ENCODE peak calls at places on chromosomes 13 and 19, in six cellular contexts. One of them, this sample, is unnamed.

GRCh38 chr19:3415695-3416094 is 49.3 kb downstream of the NFIC start:
- ATAC-seq in upper lobe of left lung: no peak
- ATAC-seq in GM12878: no peak
- ATAC-seq in K562: no peak
- ATAC-seq in A549: no peak
- ATAC-seq in HepG2: no peak
- ATAC-seq in this sample: no peak

GRCh38 chr13:46739447-46740125 is 57.4 kb downstream of the ESD start:
- ATAC-seq in GM12878: no peak
- ATAC-seq in upper lobe of left lung: no peak
- ATAC-seq in A549: no peak
- ATAC-seq in K562: no peak
- ATAC-seq in HepG2: no peak
- ATAC-seq in this sample: no peak

GRCh38 chr13:101698400-101698799 is 245.9 kb downstream of the ITGBL1 start:
- ATAC-seq in K562: no peak
- ATAC-seq in upper lobe of left lung: no peak
- ATAC-seq in GM12878: no peak
- ATAC-seq in HepG2: no peak
- ATAC-seq in A549: no peak
- ATAC-seq in this sample: no peak

GRCh38 chr19:11105014-11105636 is 15.9 kb downstream of the LDLR start:
- ATAC-seq in upper lobe of left lung: peak
- ATAC-seq in HepG2: peak
- ATAC-seq in K562: peak
- ATAC-seq in GM12878: peak
- ATAC-seq in A549: peak
- ATAC-seq in this sample: no peak

GRCh38 chr13:113086031-113086750 is 19.4 kb upstream of the F7 start:
- ATAC-seq in upper lobe of left lung: no peak
- ATAC-seq in A549: peak
- ATAC-seq in GM12878: no peak
- ATAC-seq in HepG2: peak
- ATAC-seq in K562: peak
- ATAC-seq in this sample: no peak

GRCh38 chr19:18118420-18119242 is 21.1 kb downstream of the MAST3 start:
- ATAC-seq in GM12878: no peak
- ATAC-seq in K562: no peak
- ATAC-seq in A549: no peak
- ATAC-seq in upper lobe of left lung: no peak
- ATAC-seq in HepG2: no peak
- ATAC-seq in this sample: no peak

GRCh38 chr13:35840991-35841604 is 290.1 kb downstream of the DCLK1 start:
- ATAC-seq in upper lobe of left lung: no peak
- ATAC-seq in HepG2: no peak
- ATAC-seq in K562: no peak
- ATAC-seq in A549: no peak
- ATAC-seq in GM12878: no peak
- ATAC-seq in this sample: peak

GRCh38 chr19:55276720-55277430 is 3.0 kb downstream of the HSPBP1 start:
- ATAC-seq in HepG2: no peak
- ATAC-seq in A549: no peak
- ATAC-seq in K562: no peak
- ATAC-seq in GM12878: peak
- ATAC-seq in upper lobe of left lung: no peak
- ATAC-seq in this sample: no peak

GRCh38 chr13:82749551-82749950 is 1132.7 kb downstream of the SLITRK1 start:
- ATAC-seq in HepG2: no peak
- ATAC-seq in K562: no peak
- ATAC-seq in A549: no peak
- ATAC-seq in GM12878: no peak
- ATAC-seq in upper lobe of left lung: no peak
- ATAC-seq in this sample: no peak

GRCh38 chr19:28694812-28695211 is 518.1 kb downstream of the UQCRFS1 start:
- ATAC-seq in GM12878: no peak
- ATAC-seq in A549: no peak
- ATAC-seq in HepG2: no peak
- ATAC-seq in K562: no peak
- ATAC-seq in upper lobe of left lung: no peak
- ATAC-seq in this sample: no peak

GRCh38 chr13:33194820-33195692 is 90.5 kb downstream of the STARD13 start:
- ATAC-seq in upper lobe of left lung: no peak
- ATAC-seq in HepG2: peak
- ATAC-seq in A549: peak
- ATAC-seq in K562: no peak
- ATAC-seq in GM12878: peak
- ATAC-seq in this sample: peak

GRCh38 chr13:31930490-31930889 is 101.1 kb upstream of the FRY start:
- ATAC-seq in GM12878: peak
- ATAC-seq in HepG2: no peak
- ATAC-seq in K562: no peak
- ATAC-seq in upper lobe of left lung: no peak
- ATAC-seq in A549: no peak
- ATAC-seq in this sample: no peak

GRCh38 chr19:43152217-43152616 is 34.1 kb downstream of the PSG5 start:
- ATAC-seq in GM12878: no peak
- ATAC-seq in K562: no peak
- ATAC-seq in upper lobe of left lung: no peak
- ATAC-seq in HepG2: no peak
- ATAC-seq in A549: no peak
- ATAC-seq in this sample: no peak

GRCh38 chr13:78430811-78431210 is 172.5 kb downstream of the POU4F1 start:
- ATAC-seq in HepG2: no peak
- ATAC-seq in K562: no peak
- ATAC-seq in GM12878: no peak
- ATAC-seq in A549: no peak
- ATAC-seq in upper lobe of left lung: no peak
- ATAC-seq in this sample: no peak

GRCh38 chr13:35475131-35475959 is 1.1 kb downstream of the MAB21L1 start:
- ATAC-seq in upper lobe of left lung: peak
- ATAC-seq in HepG2: peak
- ATAC-seq in K562: no peak
- ATAC-seq in GM12878: no peak
- ATAC-seq in A549: no peak
- ATAC-seq in this sample: no peak

GRCh38 chr19:36377541-36378178 is 1.3 kb downstream of the ZFP14 start:
- ATAC-seq in upper lobe of left lung: no peak
- ATAC-seq in A549: no peak
- ATAC-seq in GM12878: no peak
- ATAC-seq in K562: no peak
- ATAC-seq in HepG2: peak
- ATAC-seq in this sample: no peak

GRCh38 chr19:10888421-10888866 is 17.1 kb downstream of the CARM1 start:
- ATAC-seq in K562: no peak
- ATAC-seq in GM12878: peak
- ATAC-seq in HepG2: no peak
- ATAC-seq in upper lobe of left lung: no peak
- ATAC-seq in A549: no peak
- ATAC-seq in this sample: no peak

GRCh38 chr13:33789067-33789606 is 28.8 kb upstream of the RFC3 start:
- ATAC-seq in A549: no peak
- ATAC-seq in upper lobe of left lung: no peak
- ATAC-seq in GM12878: no peak
- ATAC-seq in HepG2: no peak
- ATAC-seq in K562: no peak
- ATAC-seq in this sample: no peak

GRCh38 chr13:43963726-43964125 is 84.0 kb downstream of the LACC1 start:
- ATAC-seq in upper lobe of left lung: no peak
- ATAC-seq in HepG2: peak
- ATAC-seq in A549: peak
- ATAC-seq in GM12878: no peak
- ATAC-seq in K562: no peak
- ATAC-seq in this sample: no peak

GRCh38 chr19:40776966-40777794 is 867 bp upstream of the RAB4B start:
- ATAC-seq in HepG2: peak
- ATAC-seq in GM12878: peak
- ATAC-seq in A549: peak
- ATAC-seq in K562: peak
- ATAC-seq in upper lobe of left lung: peak
- ATAC-seq in this sample: peak

GRCh38 chr13:69935043-69935442 is 172.6 kb upstream of the ATXN8OS start:
- ATAC-seq in GM12878: peak
- ATAC-seq in A549: peak
- ATAC-seq in K562: no peak
- ATAC-seq in upper lobe of left lung: no peak
- ATAC-seq in HepG2: no peak
- ATAC-seq in this sample: no peak

GRCh38 chr19:42068756-42069571 is 1.0 kb downstream of the GRIK5 start:
- ATAC-seq in A549: peak
- ATAC-seq in GM12878: no peak
- ATAC-seq in upper lobe of left lung: no peak
- ATAC-seq in K562: no peak
- ATAC-seq in HepG2: no peak
- ATAC-seq in this sample: peak
- H3K4me3 ChIP-seq in A549: no peak
- H3K4me3 ChIP-seq in GM12878: no peak
- H3K4me3 ChIP-seq in upper lobe of left lung: no peak
- H3K4me3 ChIP-seq in K562: no peak
- H3K4me3 ChIP-seq in HepG2: no peak
- H3K4me3 ChIP-seq in this sample: peak

GRCh38 chr13:20810808-20811207 is 37.0 kb upstream of the EEF1AKMT1 start:
- ATAC-seq in upper lobe of left lung: no peak
- ATAC-seq in HepG2: no peak
- ATAC-seq in GM12878: no peak
- ATAC-seq in K562: no peak
- ATAC-seq in A549: no peak
- ATAC-seq in this sample: no peak

GRCh38 chr13:20815469-20815868 is 41.7 kb upstream of the EEF1AKMT1 start:
- ATAC-seq in A549: no peak
- ATAC-seq in GM12878: no peak
- ATAC-seq in K562: no peak
- ATAC-seq in upper lobe of left lung: no peak
- ATAC-seq in HepG2: no peak
- ATAC-seq in this sample: no peak

GRCh38 chr13:20812890-20813289 is 39.1 kb upstream of the EEF1AKMT1 start:
- ATAC-seq in GM12878: no peak
- ATAC-seq in K562: no peak
- ATAC-seq in upper lobe of left lung: no peak
- ATAC-seq in HepG2: no peak
- ATAC-seq in A549: no peak
- ATAC-seq in this sample: no peak

GRCh38 chr13:20819715-20820114 is 46.0 kb upstream of the EEF1AKMT1 start:
- ATAC-seq in GM12878: no peak
- ATAC-seq in K562: no peak
- ATAC-seq in A549: no peak
- ATAC-seq in upper lobe of left lung: no peak
- ATAC-seq in HepG2: no peak
- ATAC-seq in this sample: no peak

DNA sequence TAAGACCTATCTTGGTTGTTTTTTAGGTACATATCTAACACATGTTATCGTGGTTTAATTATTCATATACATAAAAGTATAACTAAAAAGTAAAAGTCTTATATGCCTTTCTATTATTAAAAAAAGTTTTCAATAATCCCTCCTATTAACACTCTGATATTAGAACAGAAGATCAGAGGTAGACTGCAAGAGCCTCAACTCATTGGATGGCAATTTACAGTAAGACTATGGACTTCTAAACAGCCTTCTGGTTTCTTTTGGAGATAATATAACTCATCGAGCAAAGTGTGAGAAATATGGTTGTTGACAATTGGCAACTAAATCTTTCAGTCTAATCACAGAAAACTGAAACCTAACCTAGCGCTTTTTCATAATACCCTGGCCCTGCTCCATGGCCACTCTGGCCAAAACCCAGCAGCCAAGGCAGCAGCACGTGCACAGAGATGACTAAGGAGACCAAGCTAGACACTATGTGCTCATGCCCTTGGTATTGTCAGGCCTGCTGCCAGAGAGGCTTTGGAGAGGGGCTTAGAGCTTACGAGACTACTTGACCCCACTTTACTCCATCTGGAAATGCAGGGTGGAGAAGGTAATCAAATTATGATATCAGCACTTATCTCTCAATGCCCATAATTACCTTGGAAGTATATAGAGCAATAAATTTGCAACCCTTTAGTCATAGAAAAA is 40.6 kb upstream of the EEF1AKMT1 start:
- ATAC-seq in K562: no peak
- ATAC-seq in upper lobe of left lung: peak
- ATAC-seq in GM12878: no peak
- ATAC-seq in HepG2: no peak
- ATAC-seq in A549: peak
- ATAC-seq in this sample: peak
- TF ChIP-seq EP300 in K562: no peak
- TF ChIP-seq EP300 in upper lobe of left lung: peak
- TF ChIP-seq EP300 in GM12878: no peak
- TF ChIP-seq EP300 in HepG2: no peak
- TF ChIP-seq EP300 in A549: no peak
- TF ChIP-seq EP300 in this sample: no peak

DNA sequence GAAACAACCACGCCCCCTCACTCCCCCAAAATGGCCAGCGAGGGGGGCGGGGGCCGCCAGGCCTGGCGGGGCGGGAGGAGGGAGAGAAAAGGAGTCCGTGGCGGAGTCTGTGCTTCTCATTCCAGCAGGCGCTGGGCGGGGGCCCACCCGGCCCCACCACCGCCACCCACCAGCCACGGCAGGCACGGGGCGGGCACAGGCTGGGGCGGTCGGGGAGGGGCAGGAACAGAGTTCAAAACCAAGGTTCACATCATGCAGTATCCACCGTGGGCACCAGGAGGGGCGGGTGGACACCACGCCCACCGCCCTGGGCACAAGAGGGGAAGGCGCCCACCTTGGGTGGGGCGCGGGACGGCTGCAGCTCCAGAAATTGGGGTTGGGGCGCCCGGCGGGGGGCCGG is 12.8 kb downstream of the DPF1 start:
- ATAC-seq in upper lobe of left lung: no peak
- ATAC-seq in K562: no peak
- ATAC-seq in GM12878: no peak
- ATAC-seq in A549: peak
- ATAC-seq in HepG2: peak
- ATAC-seq in this sample: no peak
- H3K27ac ChIP-seq in upper lobe of left lung: no peak
- H3K27ac ChIP-seq in K562: no peak
- H3K27ac ChIP-seq in GM12878: no peak
- H3K27ac ChIP-seq in A549: peak
- H3K27ac ChIP-seq in HepG2: no peak
- H3K27ac ChIP-seq in this sample: no peak

GRCh38 chr19:19775891-19776205 is 42.9 kb upstream of the ZNF14 start:
- ATAC-seq in A549: peak
- ATAC-seq in HepG2: peak
- ATAC-seq in GM12878: peak
- ATAC-seq in K562: peak
- ATAC-seq in upper lobe of left lung: no peak
- ATAC-seq in this sample: no peak

GRCh38 chr19:19774354-19775033 is 41.6 kb upstream of the ZNF14 start:
- ATAC-seq in upper lobe of left lung: no peak
- ATAC-seq in HepG2: no peak
- ATAC-seq in GM12878: no peak
- ATAC-seq in K562: no peak
- ATAC-seq in A549: no peak
- ATAC-seq in this sample: no peak

GRCh38 chr19:19776206-19777008 is 43.5 kb upstream of the ZNF14 start:
- ATAC-seq in upper lobe of left lung: peak
- ATAC-seq in HepG2: peak
- ATAC-seq in K562: peak
- ATAC-seq in A549: peak
- ATAC-seq in GM12878: peak
- ATAC-seq in this sample: peak

GRCh38 chr19:19778666-19779065 is 42.9 kb downstream of the ZNF506 start:
- ATAC-seq in HepG2: no peak
- ATAC-seq in K562: no peak
- ATAC-seq in GM12878: no peak
- ATAC-seq in A549: no peak
- ATAC-seq in upper lobe of left lung: no peak
- ATAC-seq in this sample: no peak

GRCh38 chr19:19777692-19778091 is 43.9 kb downstream of the ZNF506 start:
- ATAC-seq in upper lobe of left lung: no peak
- ATAC-seq in A549: no peak
- ATAC-seq in GM12878: no peak
- ATAC-seq in K562: no peak
- ATAC-seq in HepG2: no peak
- ATAC-seq in this sample: no peak
- H3K4me3 ChIP-seq in upper lobe of left lung: no peak
- H3K4me3 ChIP-seq in A549: peak
- H3K4me3 ChIP-seq in GM12878: peak
- H3K4me3 ChIP-seq in K562: peak
- H3K4me3 ChIP-seq in HepG2: peak
- H3K4me3 ChIP-seq in this sample: no peak